ENCODE peak calls at places on chromosomes 6 and 20, in four cellular contexts. Y is adrenal gland; I is CD8-positive, alpha-beta T cell; R is HCT116. T is an unnamed sample.
A peak's percentile ranks its signal among the peaks of the same experiment; 100 is the strongest.

GRCh38 chr20:44615169-44615791 is 32.9 kb downstream of the PKIG start:
- DNase-seq in Y (no peak), I (no peak), R (no peak), T (peak; percentile 67)

GRCh38 chr20:48916699-48917098 is 4.8 kb upstream of the ARFGEF2 start:
- DNase-seq in Y (no peak), I (no peak), R (no peak), T (no peak)

GRCh38 chr6:158503846-158504245 is 56.0 kb upstream of the TMEM181 start:
- DNase-seq in Y (no peak), I (no peak), R (no peak), T (no peak)

GRCh38 chr6:164107297-164107995 is 692.9 kb downstream of the QKI start:
- DNase-seq in Y (no peak), I (no peak), R (no peak), T (peak; percentile 61)

GRCh38 chr6:7468382-7469081 is 72.9 kb upstream of the DSP start:
- DNase-seq in Y (peak; percentile 81), I (no peak), R (peak; percentile 18), T (peak; percentile 63)

GRCh38 chr6:170441316-170441715 is 111.8 kb downstream of the PSMB1 start:
- DNase-seq in Y (no peak), I (no peak), R (no peak), T (no peak)

GRCh38 chr6:87702589-87702945 is 534 bp upstream of the AKIRIN2 start:
- DNase-seq in Y (no peak), I (no peak), R (peak; percentile 52), T (no peak)

GRCh38 chr6:36340671-36341454 is 4.2 kb upstream of the BNIP5 start:
- DNase-seq in Y (peak; percentile 71), I (peak; percentile 51), R (peak; percentile 48), T (peak; percentile 69)

GRCh38 chr6:96816182-96816888 is 20.9 kb downstream of the GPR63 start:
- DNase-seq in Y (no peak), I (no peak), R (no peak), T (no peak)

GRCh38 chr20:58647814-58648501 is 3.1 kb upstream of the STX16 start:
- DNase-seq in Y (no peak), I (no peak), R (no peak), T (no peak)

GRCh38 chr20:33282196-33282934 is 649 bp upstream of the BPIFB1 start:
- DNase-seq in Y (no peak), I (no peak), R (no peak), T (no peak)

GRCh38 chr6:24943774-24944173 is 8.0 kb upstream of the RIPOR2 start:
- DNase-seq in Y (no peak), I (no peak), R (no peak), T (no peak)
- H3K4me1 ChIP-seq in Y (no peaks in the 10 kb centered on the region), I (peaks cover 48% of the 10 kb centered on the region), R (no peaks in the 10 kb centered on the region), T (no peaks in the 10 kb centered on the region)

DNA sequence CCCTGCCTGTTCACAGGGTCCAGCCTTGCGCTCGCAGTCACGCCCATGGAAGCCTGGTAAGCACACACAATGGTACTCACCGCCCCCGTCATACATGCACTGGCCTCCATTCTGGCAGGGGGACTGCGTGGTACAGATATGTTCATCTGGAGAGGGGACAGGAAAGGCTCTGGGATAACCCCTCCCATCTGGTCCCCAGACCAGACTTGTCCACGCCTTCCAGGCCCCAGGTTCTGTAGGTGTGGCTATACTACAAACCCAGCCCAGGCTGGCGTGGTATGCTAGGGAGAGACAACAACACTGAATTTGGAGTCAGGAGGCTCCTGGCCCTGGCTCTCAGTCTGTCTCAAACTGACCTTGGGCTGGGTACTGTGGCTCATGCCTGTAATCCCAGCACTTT is 3.4 kb downstream of the DLK2 start:
- DNase-seq in Y (no peak), I (no peak), R (no peak), T (no peak)
- H3K27ac ChIP-seq in Y (no peak overlapping the region), I (no peak overlapping the region), R (no peak overlapping the region), T (no peak overlapping the region)

DNA sequence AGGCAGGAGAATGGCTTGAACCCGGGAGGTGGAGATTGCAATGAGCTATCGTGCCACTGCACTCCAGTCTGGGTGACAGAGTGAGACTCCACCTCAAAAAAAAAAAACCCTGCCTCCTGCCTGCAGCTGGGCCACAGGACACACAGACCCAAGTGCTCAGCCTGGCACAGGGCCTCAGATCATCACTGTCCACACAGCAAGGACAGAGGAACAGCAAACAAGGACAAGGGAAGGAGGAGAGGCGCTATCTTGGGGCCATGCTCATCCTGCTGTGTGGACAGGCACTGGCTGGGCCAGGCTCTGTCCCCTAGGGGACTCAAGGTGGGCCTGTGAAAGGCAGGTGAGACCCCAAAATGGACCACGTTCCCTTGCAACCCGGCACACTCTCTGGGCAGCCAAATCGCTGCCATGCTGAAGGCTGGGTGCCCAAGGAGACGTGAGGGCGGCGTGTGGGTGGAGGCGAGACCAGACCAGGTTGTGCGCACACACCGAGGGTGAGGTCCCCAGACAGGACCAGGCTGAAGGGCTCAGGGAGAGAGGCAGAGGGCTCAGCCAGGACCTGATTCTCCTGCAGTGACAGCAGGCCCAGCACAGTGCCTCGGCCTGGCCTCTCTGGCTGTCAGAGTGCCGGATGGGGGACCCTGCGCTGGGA is 9.1 kb downstream of the UCKL1 start:
- DNase-seq in Y (peak; percentile 81), I (no peak), R (no peak), T (peak; percentile 74)
- H3K4me1 ChIP-seq in Y (peaks cover 52% of the 10 kb centered on the region), I (peaks cover 44% of the 10 kb centered on the region), R (peaks cover 8% of the 10 kb centered on the region), T (peaks cover 55% of the 10 kb centered on the region)

DNA sequence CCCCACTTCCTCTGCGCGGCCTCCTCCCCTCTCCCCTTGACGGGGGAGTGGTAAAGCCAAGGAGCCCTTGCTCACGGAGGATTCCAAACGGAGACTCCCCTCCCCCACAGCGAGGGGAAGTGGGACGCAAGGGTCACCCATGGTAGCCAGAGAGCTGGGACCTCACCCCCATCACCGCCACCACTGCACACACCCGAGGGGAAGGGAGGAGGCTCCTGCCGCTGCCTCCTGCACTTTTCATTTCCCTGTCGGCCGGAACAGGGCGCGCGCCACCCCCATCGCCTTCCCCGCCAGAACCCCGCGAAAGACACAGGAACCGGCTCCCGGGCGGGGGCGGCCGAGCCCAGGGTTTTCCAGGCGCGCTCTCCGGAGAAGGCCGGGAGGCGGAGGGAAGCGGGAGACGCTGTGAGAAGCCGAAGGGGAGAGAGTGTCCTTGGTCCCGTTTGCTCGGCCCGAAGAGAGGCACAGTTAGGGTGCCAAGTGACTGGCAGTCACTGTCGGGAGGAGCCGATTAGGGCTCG is 789 bp downstream of the CCND3 start:
- DNase-seq in Y (no peak), I (no peak), R (no peak), T (peak; percentile 69)
- H3K27ac ChIP-seq in Y (peak overlapping the region; percentile 85), I (peak overlapping the region; percentile 50), R (peak overlapping the region; percentile 50), T (peak overlapping the region; percentile 85)

DNA sequence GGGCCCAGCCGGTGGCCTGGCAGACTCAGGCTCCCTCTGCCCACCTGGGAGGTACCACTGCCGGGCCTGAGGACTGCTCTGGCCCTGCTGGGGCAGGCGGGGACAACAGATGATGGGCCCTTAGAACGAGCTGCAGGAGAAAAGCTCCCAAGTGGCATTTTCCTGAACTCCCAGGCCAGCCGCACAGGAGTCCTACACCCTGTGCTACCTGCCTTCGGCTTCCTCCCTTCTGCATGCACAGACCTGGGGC is 41.3 kb downstream of the DSTN start:
- DNase-seq in Y (no peak), I (no peak), R (no peak), T (no peak)
- H3K4me1 ChIP-seq in Y (peaks cover 17% of the 10 kb centered on the region), I (peaks cover 41% of the 10 kb centered on the region), R (no peaks in the 10 kb centered on the region), T (peaks cover 65% of the 10 kb centered on the region)

GRCh38 chr6:129114992-129115391 is 232.1 kb downstream of the LAMA2 start:
- DNase-seq in Y (no peak), I (no peak), R (no peak), T (no peak)
- H3K27ac ChIP-seq in Y (peak overlapping the region; percentile 4), I (no peak overlapping the region), R (no peak overlapping the region), T (peak overlapping the region; percentile 54)

GRCh38 chr6:33419580-33420492 is at the start of gene SYNGAP1:
- DNase-seq in Y (peak; percentile 75), I (no peak), R (no peak), T (peak; percentile 66)

GRCh38 chr6:33418690-33419291 is 884 bp upstream of the CUTA start:
- DNase-seq in Y (no peak), I (no peak), R (no peak), T (peak; percentile 32)

GRCh38 chr6:33417127-33417902 is 592 bp downstream of the CUTA start:
- DNase-seq in Y (peak; percentile 70), I (no peak), R (no peak), T (no peak)

GRCh38 chr6:33416386-33417126 is 1.4 kb downstream of the CUTA start:
- DNase-seq in Y (no peak), I (no peak), R (no peak), T (no peak)

GRCh38 chr6:33417903-33418689 is at the start of gene CUTA:
- DNase-seq in Y (peak; percentile 99), I (peak; percentile 98), R (peak; percentile 99), T (peak; percentile 100)
- H3K4me1 ChIP-seq in Y (peaks cover 42% of the 10 kb centered on the region), I (peaks cover 68% of the 10 kb centered on the region), R (peaks cover 13% of the 10 kb centered on the region), T (peaks cover 38% of the 10 kb centered on the region)

DNA sequence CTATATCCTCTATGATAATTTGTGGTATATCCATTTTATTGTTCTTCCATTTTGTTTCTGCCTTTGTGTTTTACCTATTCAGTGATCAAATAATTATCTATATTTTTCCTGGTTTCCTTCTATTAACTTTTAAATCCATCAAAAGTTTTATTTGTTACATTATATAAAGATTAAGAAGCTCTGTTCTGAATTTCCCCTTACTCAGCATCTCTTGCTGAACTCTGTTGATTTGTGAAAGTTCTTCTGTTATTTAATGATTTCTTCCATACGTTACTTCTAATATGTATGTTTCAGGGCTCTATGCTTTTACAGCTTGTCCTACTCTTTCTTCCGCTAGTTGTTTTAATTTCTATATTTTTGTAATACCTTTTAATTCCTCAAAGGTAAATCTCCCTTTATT is 87.1 kb downstream of the LIN28B start:
- DNase-seq in Y (no peak), I (no peak), R (no peak), T (no peak)
- H3K27ac ChIP-seq in Y (no peak overlapping the region), I (no peak overlapping the region), R (no peak overlapping the region), T (no peak overlapping the region)

DNA sequence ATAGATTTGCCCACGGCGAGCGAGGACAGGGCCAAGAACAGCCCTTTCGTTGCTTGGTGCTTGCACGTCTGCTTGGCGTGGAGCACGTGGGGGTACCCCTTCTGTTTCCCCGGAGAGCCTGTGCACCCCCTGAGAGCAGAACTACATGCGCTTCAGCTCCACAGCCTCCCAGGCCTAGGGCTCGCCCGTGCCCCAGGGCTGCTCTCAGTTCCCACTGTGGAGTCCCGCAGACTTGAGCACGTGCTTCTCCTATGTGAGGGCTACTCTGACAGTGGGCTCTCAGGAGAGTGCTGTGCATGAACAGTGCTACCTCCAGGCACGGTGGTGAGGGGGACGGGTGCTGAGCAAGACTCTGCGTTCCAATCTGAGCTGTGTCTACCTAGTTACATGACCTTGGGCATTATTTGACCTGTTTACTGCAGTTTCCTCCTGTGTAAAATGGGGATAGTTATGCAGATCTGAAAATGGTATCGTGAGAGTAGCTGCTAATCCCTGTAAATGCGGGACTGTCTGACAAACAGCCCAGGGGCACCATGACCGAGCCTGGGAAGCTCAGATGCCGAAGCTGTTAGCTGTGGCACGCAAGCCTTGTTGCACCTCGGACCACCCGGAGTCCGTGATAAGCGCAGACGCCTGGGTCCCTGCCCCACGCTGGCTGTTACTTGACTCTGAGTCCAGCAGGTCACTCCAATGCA is 82.4 kb downstream of the IRF4 start:
- DNase-seq in Y (no peak), I (no peak), R (no peak), T (no peak)
- H3K4me1 ChIP-seq in Y (no peaks in the 10 kb centered on the region), I (peaks cover 24% of the 10 kb centered on the region), R (no peaks in the 10 kb centered on the region), T (no peaks in the 10 kb centered on the region)